ENCODE peak calls at places on chromosomes 6 and 20, in five cellular contexts. P, Z, Y, E and J are unnamed samples.

GRCh38 chr6:150987371-150987828 is 121.9 kb downstream of the MTHFD1L start:
- DNase-seq in P (no peak), Z (no peak), Y (no peak), E (no peak), J (no peak)

GRCh38 chr6:121436966-121437756 is 1.7 kb downstream of the GJA1 start:
- DNase-seq in P (no peak), Z (no peak), Y (no peak), E (no peak), J (no peak)

GRCh38 chr6:56002336-56002735 is 126.9 kb upstream of the BMP5 start:
- DNase-seq in P (no peak), Z (no peak), Y (no peak), E (no peak), J (no peak)

GRCh38 chr20:44209691-44210421 is 715 bp downstream of the OSER1 start:
- DNase-seq in P (no peak), Z (no peak), Y (no peak), E (no peak), J (no peak)

GRCh38 chr6:101403566-101403965 is 10.1 kb downstream of the GRIK2 start:
- DNase-seq in P (no peak), Z (no peak), Y (no peak), E (no peak), J (peak; percentile 50)

GRCh38 chr20:33817411-33817810 is 6.3 kb downstream of the CHMP4B start:
- DNase-seq in P (no peak), Z (no peak), Y (no peak), E (no peak), J (no peak)

GRCh38 chr6:13663986-13664385 is 47.6 kb downstream of the RANBP9 start:
- DNase-seq in P (no peak), Z (no peak), Y (no peak), E (no peak), J (no peak)

GRCh38 chr6:100554228-100554627 is 89.5 kb upstream of the SIM1 start:
- DNase-seq in P (no peak), Z (no peak), Y (no peak), E (no peak), J (no peak)

GRCh38 chr6:43682724-43683429 is 4.7 kb downstream of the MRPS18A start:
- DNase-seq in P (no peak), Z (no peak), Y (no peak), E (no peak), J (no peak)

GRCh38 chr6:125839471-125839870 is 48.7 kb downstream of the NCOA7 start:
- DNase-seq in P (no peak), Z (no peak), Y (no peak), E (no peak), J (no peak)

GRCh38 chr20:47792021-47792618 is 6.8 kb upstream of the SULF2 start:
- DNase-seq in P (no peak), Z (no peak), Y (no peak), E (no peak), J (no peak)

GRCh38 chr20:24718696-24719095 is 230.4 kb upstream of the CST7 start:
- DNase-seq in P (no peak), Z (no peak), Y (no peak), E (no peak), J (peak; percentile 34)

GRCh38 chr20:32600681-32601237 is 15.6 kb upstream of the NOL4L start:
- DNase-seq in P (no peak), Z (no peak), Y (no peak), E (no peak), J (no peak)

GRCh38 chr20:8156603-8157079 is 24.6 kb downstream of the PLCB1 start:
- DNase-seq in P (peak; percentile 90), Z (no peak), Y (no peak), E (peak; percentile 23), J (no peak)

GRCh38 chr6:89024456-89024855 is 56.1 kb upstream of the PNRC1 start:
- DNase-seq in P (no peak), Z (no peak), Y (no peak), E (no peak), J (no peak)

GRCh38 chr20:53750827-53751393 is 157.3 kb upstream of the ZNF217 start:
- DNase-seq in P (no peak), Z (no peak), Y (peak; percentile 28), E (peak; percentile 69), J (no peak)

DNA sequence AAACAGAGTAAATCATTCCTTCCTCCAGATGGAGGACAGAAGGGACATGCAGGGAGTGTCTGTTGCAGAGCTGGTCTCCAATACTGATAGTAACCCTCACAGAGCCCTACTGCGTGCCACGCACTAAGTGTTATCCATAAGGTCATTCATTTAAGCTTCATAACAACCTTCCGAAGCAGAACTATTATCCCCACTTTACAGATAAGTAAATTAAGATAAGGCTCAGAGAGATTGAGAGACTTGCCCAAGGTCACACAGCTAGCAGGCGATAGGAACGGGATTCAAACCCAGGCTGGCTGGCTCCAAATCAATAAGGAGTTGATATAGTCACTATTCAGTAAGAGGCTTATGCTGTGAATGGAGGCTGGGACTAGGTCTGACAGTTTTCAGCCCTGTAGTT is 30.6 kb downstream of the CPNE5 start:
- DNase-seq in P (no peak), Z (no peak), Y (no peak), E (no peak), J (no peak)
- TF ChIP-seq TAF1 in P (no peak), Z (no peak), Y (no peak), E (no peak), J (no peak)

DNA sequence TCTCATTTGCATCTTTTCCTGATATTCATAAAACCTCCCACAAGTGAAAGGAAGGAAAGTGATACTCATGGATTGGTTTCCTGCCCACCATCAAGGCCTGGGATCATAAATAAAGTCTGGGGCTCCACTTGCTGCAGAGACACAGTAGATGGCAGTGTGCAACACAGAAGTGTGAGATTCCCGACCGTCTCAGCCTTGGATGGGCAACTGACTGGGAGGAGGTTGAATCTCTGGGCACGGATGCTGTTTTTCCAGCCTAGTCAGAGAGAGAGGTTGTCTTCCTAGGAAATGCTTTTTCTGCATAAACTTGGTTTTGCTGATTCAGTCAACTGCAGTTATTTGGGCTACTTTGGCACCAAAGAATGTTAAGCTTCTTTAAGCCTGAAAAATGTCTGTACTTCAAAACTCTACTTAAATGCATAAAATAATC is 9.9 kb upstream of the RFPL4B start:
- DNase-seq in P (peak; percentile 50), Z (no peak), Y (no peak), E (no peak), J (peak; percentile 23)
- TF ChIP-seq TAF1 in P (no peak), Z (no peak), Y (no peak), E (no peak), J (no peak)

GRCh38 chr20:37760322-37760721 is 66.5 kb downstream of the CTNNBL1 start:
- DNase-seq in P (no peak), Z (no peak), Y (no peak), E (no peak), J (no peak)

GRCh38 chr20:37763105-37763504 is 69.3 kb downstream of the CTNNBL1 start:
- DNase-seq in P (no peak), Z (no peak), Y (no peak), E (no peak), J (no peak)

GRCh38 chr20:37759761-37760209 is 66.0 kb downstream of the CTNNBL1 start:
- DNase-seq in P (no peak), Z (no peak), Y (no peak), E (no peak), J (no peak)

DNA sequence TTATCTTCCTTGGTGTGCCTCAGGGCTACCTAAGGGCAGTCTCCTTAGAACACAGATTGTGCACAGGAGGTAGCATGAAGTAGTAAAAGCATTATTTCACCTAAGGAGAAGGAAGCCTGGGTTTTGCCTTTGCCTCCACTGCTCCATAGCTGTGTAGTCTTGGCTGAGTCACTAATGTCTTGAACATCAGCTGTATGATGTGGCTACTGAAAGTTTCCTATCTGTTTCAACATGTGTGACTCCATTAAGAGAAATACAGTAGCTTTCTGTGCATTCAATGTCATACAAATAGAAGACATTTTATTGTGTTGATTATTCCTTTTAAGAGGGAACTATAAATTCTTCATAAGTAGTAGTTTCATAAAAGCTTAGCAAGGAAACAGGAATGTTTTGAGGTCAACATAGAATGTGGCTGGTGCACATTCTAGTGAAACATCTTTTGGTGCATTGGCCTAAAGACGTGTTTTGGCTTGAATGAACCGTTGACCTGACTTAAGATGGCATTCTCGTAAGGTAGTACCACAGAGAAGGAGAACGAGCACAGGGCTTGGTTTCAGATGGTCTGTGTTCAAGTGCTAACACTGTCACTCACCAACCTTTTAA is 70.6 kb downstream of the CTNNBL1 start:
- DNase-seq in P (no peak), Z (no peak), Y (no peak), E (no peak), J (no peak)
- TF ChIP-seq TAF1 in P (no peak), Z (no peak), Y (no peak), E (no peak), J (no peak)

DNA sequence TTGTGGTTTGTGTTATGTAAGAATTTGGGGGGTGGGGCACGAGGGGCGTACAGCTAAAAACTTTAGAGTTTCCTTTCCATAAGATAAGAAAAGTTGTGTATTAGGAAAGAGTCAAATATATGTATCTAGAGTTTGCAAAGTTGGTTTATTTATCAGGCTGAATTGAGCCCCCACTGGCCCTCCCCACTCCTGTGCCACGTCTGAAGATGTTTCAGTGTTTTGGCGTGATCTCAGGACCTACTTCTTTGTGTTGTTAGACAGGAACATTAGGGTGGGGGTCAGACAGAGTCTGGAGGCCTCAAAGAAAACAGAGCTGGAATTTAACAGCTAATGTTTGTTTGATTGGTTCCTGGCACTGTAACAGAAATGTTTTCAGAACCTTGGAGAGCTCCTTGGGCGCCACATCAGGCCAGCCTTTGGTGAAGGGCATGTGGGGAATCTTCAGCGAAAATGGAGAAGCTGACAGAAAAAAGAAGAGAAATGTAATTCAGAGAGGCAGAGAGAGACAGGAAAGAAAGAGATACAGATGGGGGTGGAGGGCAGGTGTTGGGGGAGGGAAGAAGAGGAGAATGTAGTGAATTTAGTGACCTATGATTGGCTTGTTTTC is 674 bp downstream of the NRSN1 start:
- DNase-seq in P (peak; percentile 85), Z (peak; percentile 32), Y (peak; percentile 41), E (no peak), J (peak; percentile 75)
- TF ChIP-seq TAF1 in P (no peak), Z (no peak), Y (no peak), E (no peak), J (no peak)

DNA sequence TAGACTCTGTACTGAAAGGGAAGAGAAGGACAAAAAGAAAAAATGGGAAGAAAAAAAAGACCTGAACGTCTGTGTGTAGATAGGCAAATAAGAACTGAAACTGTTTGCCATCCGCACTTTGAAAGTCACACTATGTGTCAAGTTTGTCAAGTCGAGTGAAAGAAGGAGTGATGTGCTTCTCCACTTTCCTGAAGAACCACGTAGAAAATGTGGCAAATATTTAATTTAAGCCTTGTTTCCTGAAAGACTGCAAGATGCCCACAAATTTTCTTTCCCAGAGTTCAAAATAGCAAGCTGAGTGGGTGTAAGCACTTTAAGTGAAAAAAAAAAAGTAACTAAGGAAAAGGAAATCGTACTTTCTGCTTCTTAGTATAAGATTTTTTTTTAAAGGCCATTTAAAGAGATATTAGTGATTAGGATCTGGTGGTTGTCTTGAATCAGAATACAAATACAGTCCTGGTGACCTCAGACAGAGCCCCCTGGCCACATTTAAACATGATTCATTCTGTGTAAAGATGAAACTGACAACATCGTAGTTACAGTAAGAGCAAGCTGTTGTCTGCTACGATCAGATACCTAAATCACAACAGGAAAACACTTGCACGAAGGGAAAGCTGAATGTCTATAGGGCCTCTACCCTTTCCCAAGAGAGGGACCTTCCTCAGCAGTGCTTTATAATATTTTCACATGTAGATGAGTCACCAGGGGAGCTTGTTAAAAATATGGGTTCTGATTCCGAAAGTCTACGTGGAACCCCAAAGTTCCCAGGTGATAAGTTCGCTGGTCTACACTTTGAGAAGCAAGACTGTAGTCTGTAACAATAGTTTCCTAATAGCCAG is 102.3 kb downstream of the HIVEP2 start:
- DNase-seq in P (peak; percentile 59), Z (no peak), Y (no peak), E (peak; percentile 97), J (no peak)
- TF ChIP-seq TAF1 in P (no peak), Z (no peak), Y (no peak), E (peak; percentile 18), J (no peak)

GRCh38 chr6:32852844-32853540 is 512 bp downstream of the TAP1 start:
- DNase-seq in P (no peak), Z (peak; percentile 32), Y (no peak), E (no peak), J (peak; percentile 73)
- TF ChIP-seq TAF1 in P (no peak), Z (no peak), Y (no peak), E (no peak), J (peak; percentile 1)